ENCODE peak calls at places on chromosomes 7 and 10, in seven cellular contexts. Z, W, U, S, P, E and K are unnamed samples.

GRCh38 chr7:1073211-1073977 is 14.5 kb upstream of the GPER1 start:
- DNase-seq in U (peak), S (no peak), E (no peak), P (no peak), W (no peak), Z (no peak), K (no peak)

GRCh38 chr7:158275711-158276413 is 311.8 kb downstream of the PTPRN2 start:
- DNase-seq in S (no peak), Z (no peak), W (peak), E (no peak), P (no peak), U (no peak), K (no peak)

GRCh38 chr7:47581821-47582747 is at the start of gene TNS3:
- DNase-seq in U (peak), S (no peak), P (peak), W (peak), Z (no peak), E (no peak), K (no peak)

GRCh38 chr10:101230185-101230917 is 1.1 kb upstream of the LBX1 start:
- DNase-seq in S (no peak), P (no peak), U (no peak), W (no peak), Z (no peak), E (no peak), K (no peak)

GRCh38 chr7:135856356-135857144 is 107.9 kb upstream of the FAM180A start:
- DNase-seq in U (no peak), E (no peak), Z (no peak), P (no peak), S (peak), W (no peak), K (no peak)

GRCh38 chr10:127151541-127151940 is 44.9 kb downstream of the INSYN2A start:
- DNase-seq in S (no peak), P (peak), U (no peak), Z (no peak), E (no peak), W (no peak), K (no peak)

GRCh38 chr7:131563918-131564317 is 7.5 kb upstream of the PODXL start:
- DNase-seq in P (no peak), Z (no peak), E (no peak), S (no peak), W (no peak), U (no peak), K (no peak)

GRCh38 chr10:17375936-17376584 is 78.3 kb downstream of the ST8SIA6 start:
- DNase-seq in S (no peak), P (peak), W (no peak), Z (peak), E (peak), U (peak), K (no peak)

GRCh38 chr7:127933116-127933515 is 98.1 kb downstream of the LRRC4 start:
- DNase-seq in E (no peak), S (no peak), U (no peak), Z (no peak), P (no peak), W (no peak), K (no peak)

GRCh38 chr7:150399861-150400778 is 21.0 kb downstream of the ZNF775 start:
- DNase-seq in P (peak), S (no peak), E (peak), U (no peak), W (no peak), Z (no peak), K (no peak)

GRCh38 chr7:156932006-156932405 is 17.5 kb upstream of the NOM1 start:
- DNase-seq in Z (no peak), S (no peak), P (peak), U (no peak), E (no peak), W (no peak), K (no peak)

GRCh38 chr7:82410461-82410860 is 33.1 kb downstream of the CACNA2D1 start:
- DNase-seq in Z (no peak), E (no peak), U (peak), S (no peak), W (peak), P (no peak), K (no peak)

GRCh38 chr7:1513657-1514095 is 9.5 kb upstream of the INTS1 start:
- DNase-seq in P (peak), W (no peak), S (no peak), U (no peak), Z (no peak), E (no peak), K (no peak)

GRCh38 chr10:21927601-21928000 is 75.9 kb downstream of the DNAJC1 start:
- DNase-seq in P (no peak), Z (no peak), U (no peak), E (no peak), S (no peak), W (no peak), K (peak)

GRCh38 chr10:114206902-114207301 is 27.7 kb downstream of the TDRD1 start:
- DNase-seq in W (no peak), P (no peak), S (no peak), U (no peak), E (no peak), Z (no peak), K (no peak)

GRCh38 chr7:98617960-98618418 is 904 bp downstream of the NPTX2 start:
- DNase-seq in W (no peak), P (no peak), E (no peak), Z (no peak), S (no peak), U (peak), K (no peak)
- H3K4me3 ChIP-seq in W (peak), P (no peak), E (peak), Z (peak), S (peak), U (peak), K (peak)

GRCh38 chr7:45033931-45034290 is 33.9 kb downstream of the CCM2 start:
- DNase-seq in S (no peak), W (no peak), P (no peak), Z (no peak), E (no peak), U (no peak), K (no peak)
- H3K4me3 ChIP-seq in S (no peak), W (no peak), P (no peak), Z (no peak), E (no peak), U (no peak), K (no peak)

GRCh38 chr10:15254808-15255655 is 86.5 kb upstream of the NMT2 start:
- DNase-seq in W (peak), S (no peak), P (no peak), E (no peak), Z (no peak), U (no peak), K (no peak)
- H3K4me3 ChIP-seq in W (peak), S (no peak), P (no peak), E (no peak), Z (peak), U (no peak), K (no peak)

GRCh38 chr10:79244068-79244442 is 103.2 kb upstream of the PPIF start:
- DNase-seq in U (no peak), Z (no peak), S (no peak), P (no peak), W (no peak), E (no peak), K (no peak)
- H3K4me3 ChIP-seq in U (peak), Z (peak), S (peak), P (no peak), W (peak), E (peak), K (peak)

GRCh38 chr7:19112290-19113000 is 5.0 kb downstream of the TWIST1 start:
- DNase-seq in E (no peak), U (peak), S (peak), Z (no peak), W (peak), P (no peak), K (no peak)
- H3K4me3 ChIP-seq in E (no peak), U (no peak), S (peak), Z (no peak), W (no peak), P (no peak), K (no peak)